ENCODE peak calls at places on chromosomes 1 and 21, in six cellular contexts. V, G, X, M, I and S are unnamed samples.

GRCh38 chr1:23777979-23778814 is at the start of gene PITHD1:
- DNase-seq in V (peak; percentile 79), G (peak; percentile 91), X (peak; percentile 85), M (peak; percentile 83), I (peak; percentile 76), S (peak; percentile 88)

GRCh38 chr21:34073749-34074282 is 438 bp downstream of the MRPS6 start:
- DNase-seq in V (no peak), G (peak; percentile 56), X (peak; percentile 35), M (no peak), I (peak; percentile 13), S (peak; percentile 39)

GRCh38 chr1:90716552-90717355 is at the start of gene BARHL2:
- DNase-seq in V (no peak), G (no peak), X (no peak), M (no peak), I (no peak), S (no peak)

GRCh38 chr1:3466366-3467075 is 12.1 kb downstream of the ARHGEF16 start:
- DNase-seq in V (no peak), G (no peak), X (no peak), M (no peak), I (no peak), S (no peak)

GRCh38 chr1:30512253-30512921 is 211.0 kb downstream of the MATN1 start:
- DNase-seq in V (no peak), G (no peak), X (no peak), M (no peak), I (no peak), S (no peak)

GRCh38 chr1:110787328-110788071 is 85.4 kb upstream of the CD53 start:
- DNase-seq in V (no peak), G (no peak), X (no peak), M (no peak), I (no peak), S (no peak)

GRCh38 chr21:25862596-25862995 is 127.8 kb downstream of the GABPA start:
- DNase-seq in V (peak; percentile 39), G (peak; percentile 13), X (no peak), M (no peak), I (no peak), S (peak; percentile 34)

GRCh38 chr1:94819584-94819944 is 593 bp upstream of the SLC44A3 start:
- DNase-seq in V (no peak), G (no peak), X (no peak), M (no peak), I (no peak), S (no peak)

GRCh38 chr1:117164209-117164608 is 42.7 kb upstream of the TRIM45 start:
- DNase-seq in V (no peak), G (no peak), X (no peak), M (no peak), I (no peak), S (no peak)

GRCh38 chr1:42177551-42177981 is 13.0 kb upstream of the GUCA2A start:
- DNase-seq in V (peak; percentile 89), G (no peak), X (peak; percentile 65), M (peak; percentile 49), I (no peak), S (no peak)

GRCh38 chr1:80673935-80674597 is 1126.7 kb upstream of the ADGRL2 start:
- DNase-seq in V (no peak), G (no peak), X (no peak), M (no peak), I (no peak), S (no peak)

GRCh38 chr1:15574741-15575140 is 10.1 kb downstream of the AGMAT start:
- DNase-seq in V (no peak), G (no peak), X (no peak), M (no peak), I (no peak), S (no peak)

GRCh38 chr1:54277451-54278355 is 77.7 kb downstream of the MRPL37 start:
- DNase-seq in V (no peak), G (peak; percentile 86), X (no peak), M (peak; percentile 79), I (peak; percentile 78), S (peak; percentile 85)

GRCh38 chr21:44083631-44084291 is 23.4 kb upstream of the PWP2 start:
- DNase-seq in V (no peak), G (no peak), X (no peak), M (no peak), I (no peak), S (peak; percentile 19)

DNA sequence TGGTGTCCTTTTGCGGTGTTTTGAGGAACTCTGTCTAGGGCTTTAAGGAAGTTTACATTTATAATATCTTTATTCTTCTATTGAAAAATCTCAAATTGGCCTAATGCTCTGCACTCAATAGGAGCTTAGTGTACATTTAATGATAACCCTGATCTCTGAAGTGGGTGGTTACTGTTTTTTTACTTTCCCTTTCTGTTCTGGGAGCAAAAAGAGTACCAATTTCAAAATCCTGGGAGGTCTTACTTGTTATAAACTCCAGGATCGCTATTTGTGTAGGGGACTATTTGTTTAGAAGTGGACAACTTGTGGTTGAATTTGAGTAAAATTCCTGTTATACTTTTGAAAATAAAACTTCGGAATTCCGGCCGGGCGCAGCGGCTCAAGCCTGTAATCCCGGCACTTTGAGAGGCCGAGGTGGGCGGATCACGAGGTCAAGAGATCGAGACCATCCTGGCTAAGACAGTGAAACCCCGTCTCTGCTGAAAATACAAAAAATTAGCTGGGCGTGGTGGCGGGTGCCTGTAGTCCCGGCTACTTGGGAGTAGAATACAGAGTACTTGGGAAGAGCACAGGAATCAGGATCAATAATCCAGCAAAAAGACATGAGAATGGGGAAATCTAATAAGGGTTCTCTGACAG is 1.1 kb downstream of the C4BPB start:
- DNase-seq in V (no peak), G (no peak), X (no peak), M (no peak), I (no peak), S (no peak)
- H3K4me3 ChIP-seq in V (no peak overlapping the region), G (no peak overlapping the region), X (no peak overlapping the region), M (no peak overlapping the region), I (no peak overlapping the region), S (no peak overlapping the region)

DNA sequence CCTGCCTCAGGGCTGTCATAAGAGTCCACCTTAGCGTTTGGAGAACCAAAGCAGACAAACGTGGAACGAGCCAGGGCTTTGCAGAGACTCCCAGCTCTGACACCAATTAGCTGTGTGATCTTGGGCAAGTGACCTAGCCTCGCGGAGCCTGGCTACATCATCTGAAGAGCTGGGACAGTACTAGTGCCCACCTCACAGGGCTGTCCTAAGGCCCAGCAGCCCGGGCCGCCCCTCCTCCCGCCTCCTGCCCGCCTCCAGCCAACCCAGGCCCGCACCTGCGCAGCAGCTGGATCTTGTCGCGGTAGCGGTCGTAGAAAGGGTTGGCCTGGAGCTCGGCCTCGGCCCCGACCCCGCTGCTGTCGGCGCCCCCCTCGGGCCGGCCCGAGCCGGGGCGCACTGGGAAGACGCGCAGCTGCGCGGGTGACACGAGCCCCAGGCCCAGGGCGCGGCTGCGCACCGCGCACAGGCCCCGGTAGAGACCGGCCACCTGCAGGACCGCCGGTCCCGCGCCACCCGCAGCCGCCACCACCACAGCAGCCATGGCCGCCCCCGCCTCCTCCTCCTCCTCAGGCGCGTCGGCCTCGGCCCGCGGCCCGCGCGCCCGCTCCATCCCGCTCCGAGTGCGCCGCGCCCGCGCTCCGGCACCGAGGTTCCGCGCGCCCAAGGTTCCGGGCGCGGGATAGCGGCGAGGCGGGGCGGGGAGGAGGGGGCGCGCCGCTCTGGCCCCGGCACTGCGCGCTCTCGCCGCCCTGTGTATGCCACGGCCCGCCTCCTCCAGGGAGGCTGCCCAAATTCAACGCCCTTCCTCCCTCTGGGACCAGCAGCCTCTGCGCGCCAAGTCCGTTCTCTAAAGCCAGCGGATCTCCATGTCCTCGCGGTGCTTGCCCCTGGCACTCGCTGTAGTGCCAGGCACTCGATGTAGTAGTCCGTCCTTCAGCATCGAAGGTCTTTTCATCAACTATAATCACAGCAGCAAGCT is at the start of gene ATPAF1:
- DNase-seq in V (peak; percentile 57), G (peak; percentile 79), X (peak; percentile 70), M (peak; percentile 73), I (peak; percentile 30), S (peak; percentile 69)
- TF ChIP-seq POLR2A in V (no peak), G (peak; percentile 17), X (peak; percentile 44), M (peak; percentile 24), I (no peak), S (no peak)

GRCh38 chr1:27992271-27992670 is 32.5 kb downstream of the XKR8 start:
- DNase-seq in V (no peak), G (no peak), X (no peak), M (no peak), I (no peak), S (no peak)
- H3K36me3 ChIP-seq in V (peaks cover 26% of the 10 kb centered on the region), G (peaks cover 35% of the 10 kb centered on the region), X (no peaks in the 10 kb centered on the region), M (no peaks in the 10 kb centered on the region), I (peaks cover 12% of the 10 kb centered on the region), S (no peaks in the 10 kb centered on the region)

GRCh38 chr1:153626929-153627796 is at the start of gene S100A13:
- DNase-seq in V (peak; percentile 96), G (peak; percentile 85), X (peak; percentile 88), M (peak; percentile 88), I (peak; percentile 43), S (peak; percentile 84)

GRCh38 chr1:153624965-153625611 is 2.2 kb downstream of the S100A13 start:
- DNase-seq in V (no peak), G (no peak), X (no peak), M (peak; percentile 8), I (no peak), S (no peak)

GRCh38 chr1:153628638-153629342 is 556 bp downstream of the S100A1 start:
- DNase-seq in V (no peak), G (no peak), X (no peak), M (peak; percentile 33), I (no peak), S (no peak)

GRCh38 chr1:153627797-153628626 is at the start of gene S100A1:
- DNase-seq in V (no peak), G (peak; percentile 43), X (no peak), M (peak; percentile 59), I (no peak), S (no peak)

GRCh38 chr1:153626477-153626928 is 802 bp downstream of the S100A13 start:
- DNase-seq in V (no peak), G (no peak), X (no peak), M (no peak), I (no peak), S (no peak)
- H3K4me3 ChIP-seq in V (peak overlapping the region; percentile 54), G (peak overlapping the region; percentile 24), X (no peak overlapping the region), M (peak overlapping the region; percentile 36), I (peak overlapping the region; percentile 37), S (peak overlapping the region; percentile 67)

GRCh38 chr1:243543501-243543900 is 287.7 kb downstream of the SDCCAG8 start:
- DNase-seq in V (no peak), G (no peak), X (no peak), M (no peak), I (no peak), S (no peak)
- TF ChIP-seq POLR2A in V (no peak), G (no peak), X (no peak), M (no peak), I (no peak), S (no peak)

DNA sequence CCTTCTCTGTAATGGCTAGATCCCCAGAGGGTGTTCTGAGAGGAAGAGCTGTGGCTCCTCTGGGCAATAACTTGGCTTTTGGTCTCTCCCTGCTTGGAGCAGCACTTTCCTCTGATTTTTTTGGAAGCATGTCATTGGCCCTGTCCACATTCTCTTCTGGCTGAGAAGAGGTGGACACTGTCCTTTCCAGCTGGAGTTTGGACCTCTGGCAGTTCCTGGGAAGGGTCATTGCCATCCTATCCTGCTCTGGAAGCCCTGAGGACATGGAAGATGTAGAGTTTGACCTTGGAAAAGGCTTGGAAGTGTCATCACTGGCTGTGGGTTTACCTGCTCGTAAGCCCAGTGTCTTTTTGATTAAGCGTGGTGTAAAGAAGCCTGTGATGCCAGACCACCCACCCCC is 26.8 kb downstream of the TOR3A start:
- DNase-seq in V (no peak), G (no peak), X (no peak), M (no peak), I (no peak), S (no peak)
- H3K36me3 ChIP-seq in V (peaks cover 41% of the 10 kb centered on the region), G (peaks cover 20% of the 10 kb centered on the region), X (no peaks in the 10 kb centered on the region), M (no peaks in the 10 kb centered on the region), I (peaks cover 14% of the 10 kb centered on the region), S (no peaks in the 10 kb centered on the region)

GRCh38 chr1:11981378-11982009 is 1.2 kb downstream of the MFN2 start:
- DNase-seq in V (no peak), G (no peak), X (no peak), M (no peak), I (no peak), S (no peak)
- H3K4me3 ChIP-seq in V (no peak overlapping the region), G (no peak overlapping the region), X (no peak overlapping the region), M (no peak overlapping the region), I (no peak overlapping the region), S (no peak overlapping the region)